ENCODE peak calls at places on chromosomes 3 and 15, in four cellular contexts. V is K562, A is H1, N is GM12878. Y is an unnamed sample. For H3K36me3, the result is how much of the 10 kb centered on the place peaks cover.

GRCh38 chr3:151437047-151437446 is 23.8 kb downstream of the IGSF10 start:
- DNase-seq in V (no peak), A (no peak), N (no peak), Y (no peak)

GRCh38 chr3:152419748-152420147 is 151.0 kb downstream of the MBNL1 start:
- DNase-seq in V (no peak), A (no peak), N (no peak), Y (no peak)

GRCh38 chr3:107208100-107208499 is 169.1 kb upstream of the CCDC54 start:
- DNase-seq in V (no peak), A (no peak), N (no peak), Y (no peak)

GRCh38 chr15:57527382-57528091 is 64.2 kb upstream of the MYZAP start:
- DNase-seq in V (peak), A (peak), N (peak), Y (peak)

GRCh38 chr3:114709102-114709501 is 415.3 kb downstream of the TIGIT start:
- DNase-seq in V (no peak), A (no peak), N (no peak), Y (no peak)

GRCh38 chr3:20305647-20306046 is 119.6 kb upstream of the SGO1 start:
- DNase-seq in V (no peak), A (no peak), N (no peak), Y (no peak)

GRCh38 chr3:23106641-23107040 is 96.5 kb upstream of the UBE2E2 start:
- DNase-seq in V (no peak), A (no peak), N (no peak), Y (no peak)

GRCh38 chr3:127899769-127900168 is 15.3 kb upstream of the KBTBD12 start:
- DNase-seq in V (no peak), A (no peak), N (no peak), Y (no peak)

GRCh38 chr3:4757949-4758855 is 221.0 kb upstream of the BHLHE40 start:
- DNase-seq in V (no peak), A (no peak), N (no peak), Y (no peak)

GRCh38 chr15:42085236-42085605 is 9.1 kb downstream of the PLA2G4D start:
- DNase-seq in V (no peak), A (no peak), N (no peak), Y (no peak)

GRCh38 chr15:31261266-31262142 is 65.1 kb upstream of the KLF13 start:
- DNase-seq in V (no peak), A (no peak), N (no peak), Y (no peak)

GRCh38 chr3:49644684-49645083 is 29.5 kb upstream of the APEH start:
- DNase-seq in V (no peak), A (no peak), N (no peak), Y (no peak)

GRCh38 chr15:63439536-63440264 is 58.1 kb upstream of the CA12 start:
- DNase-seq in V (no peak), A (no peak), N (no peak), Y (no peak)

GRCh38 chr3:127666684-127667083 is 6.1 kb upstream of the ABTB1 start:
- DNase-seq in V (no peak), A (no peak), N (no peak), Y (no peak)

GRCh38 chr3:164851905-164852304 is 226.4 kb downstream of the SI start:
- DNase-seq in V (no peak), A (no peak), N (no peak), Y (peak)

GRCh38 chr15:38721549-38721948 is 156.9 kb upstream of the RASGRP1 start:
- DNase-seq in V (no peak), A (no peak), N (no peak), Y (no peak)

GRCh38 chr3:16350041-16350952 is 85.3 kb downstream of the OXNAD1 start:
- DNase-seq in V (no peak), A (no peak), N (no peak), Y (peak)

GRCh38 chr3:194006102-194006501 is 129.8 kb upstream of the HES1 start:
- DNase-seq in V (no peak), A (no peak), N (no peak), Y (no peak)

GRCh38 chr3:196166741-196167140 is 44.5 kb downstream of the ZDHHC19 start:
- DNase-seq in V (no peak), A (no peak), N (no peak), Y (no peak)

GRCh38 chr3:49940667-49941249 is 808 bp downstream of the RBM6 start:
- DNase-seq in V (no peak), A (no peak), N (no peak), Y (no peak)

GRCh38 chr3:78645628-78646310 is 1122.0 kb downstream of the ROBO1 start:
- DNase-seq in V (peak), A (peak), N (peak), Y (peak)

GRCh38 chr15:74062671-74063070 is 19.7 kb downstream of the GOLGA6A start:
- DNase-seq in V (no peak), A (no peak), N (no peak), Y (no peak)

GRCh38 chr3:105162448-105162847 is 204.3 kb upstream of the ALCAM start:
- DNase-seq in V (no peak), A (no peak), N (no peak), Y (no peak)

GRCh38 chr15:80605591-80606150 is 89.4 kb upstream of the ABHD17C start:
- DNase-seq in V (no peak), A (no peak), N (no peak), Y (no peak)

GRCh38 chr3:178422406-178422805 is 113.8 kb upstream of the KCNMB2 start:
- DNase-seq in V (no peak), A (no peak), N (no peak), Y (no peak)

GRCh38 chr15:90757461-90757860 is 40.3 kb downstream of the BLM start:
- DNase-seq in V (no peak), A (no peak), N (no peak), Y (no peak)

GRCh38 chr3:185658504-185658912 is 72.4 kb downstream of the SENP2 start:
- DNase-seq in V (no peak), A (no peak), N (no peak), Y (no peak)

GRCh38 chr15:48693474-48693873 is 48.0 kb upstream of the FBN1 start:
- DNase-seq in V (no peak), A (no peak), N (no peak), Y (no peak)

GRCh38 chr3:190671658-190672057 is 157.8 kb downstream of the IL1RAP start:
- DNase-seq in V (no peak), A (no peak), N (no peak), Y (no peak)

GRCh38 chr15:66650433-66650832 is 51.6 kb upstream of the SMAD6 start:
- DNase-seq in V (peak), A (no peak), N (no peak), Y (no peak)

GRCh38 chr3:194382892-194383223 is 13.3 kb upstream of the LRRC15 start:
- DNase-seq in V (no peak), A (no peak), N (no peak), Y (no peak)

GRCh38 chr15:32993285-32993684 is 201.2 kb downstream of the FMN1 start:
- DNase-seq in V (no peak), A (no peak), N (no peak), Y (peak)

GRCh38 chr15:60544581-60545115 is 65.7 kb upstream of the ICE2 start:
- DNase-seq in V (no peak), A (no peak), N (no peak), Y (no peak)

GRCh38 chr3:119669906-119670570 is 7.2 kb downstream of the COX17 start:
- DNase-seq in V (no peak), A (no peak), N (no peak), Y (no peak)

GRCh38 chr3:191329654-191330308 is 545 bp downstream of the UTS2B start:
- DNase-seq in V (peak), A (no peak), N (no peak), Y (no peak)

DNA sequence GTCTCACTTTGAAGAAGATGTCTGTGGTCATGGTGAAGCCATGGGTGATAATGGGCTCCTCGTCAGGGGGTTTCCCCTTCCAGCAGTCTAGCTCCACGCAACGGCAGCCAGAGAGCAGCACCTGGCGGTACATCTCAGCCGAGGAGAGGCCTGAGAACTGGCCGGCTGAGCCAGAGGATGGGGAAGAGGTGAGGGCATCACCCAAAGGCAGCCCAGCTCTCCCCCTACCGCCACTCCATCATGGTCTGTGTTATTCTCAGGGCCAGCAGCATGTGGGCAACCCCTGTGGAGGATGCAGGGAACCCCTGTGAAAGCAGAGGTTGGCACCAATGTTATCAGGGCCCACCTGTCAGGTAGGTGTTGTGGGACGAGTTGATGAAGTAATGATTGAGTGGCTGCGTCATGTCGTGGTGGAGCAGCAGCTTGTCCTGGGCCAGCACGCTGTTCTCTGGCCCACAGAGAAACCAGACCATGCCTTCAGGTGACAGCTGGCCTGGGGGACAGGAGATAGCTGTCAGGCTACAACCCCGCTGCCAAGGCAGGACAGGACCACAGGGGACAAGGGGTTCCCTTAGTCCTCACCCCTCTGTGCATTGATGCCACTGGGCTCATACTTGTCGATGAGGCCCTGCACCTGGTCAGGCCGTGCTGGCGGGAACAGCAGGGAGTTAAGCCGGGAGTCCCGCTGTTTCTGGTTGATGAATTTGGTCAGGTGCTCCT is 9.4 kb downstream of the PLCB2 start:
- DNase-seq in V (no peak), A (no peak), N (no peak), Y (no peak)
- TF ChIP-seq NRF1 in V (no peak), A (no peak), N (no peak), Y (no peak)

GRCh38 chr3:123518892-123519485 is 65.9 kb downstream of the HACD2 start:
- DNase-seq in V (no peak), A (no peak), N (no peak), Y (no peak)

GRCh38 chr3:123520656-123521055 is 64.2 kb downstream of the HACD2 start:
- DNase-seq in V (no peak), A (no peak), N (no peak), Y (no peak)

GRCh38 chr3:123522666-123523412 is 62.0 kb downstream of the HACD2 start:
- DNase-seq in V (no peak), A (no peak), N (no peak), Y (no peak)

GRCh38 chr3:123524987-123525386 is 59.9 kb downstream of the HACD2 start:
- DNase-seq in V (no peak), A (no peak), N (no peak), Y (no peak)

DNA sequence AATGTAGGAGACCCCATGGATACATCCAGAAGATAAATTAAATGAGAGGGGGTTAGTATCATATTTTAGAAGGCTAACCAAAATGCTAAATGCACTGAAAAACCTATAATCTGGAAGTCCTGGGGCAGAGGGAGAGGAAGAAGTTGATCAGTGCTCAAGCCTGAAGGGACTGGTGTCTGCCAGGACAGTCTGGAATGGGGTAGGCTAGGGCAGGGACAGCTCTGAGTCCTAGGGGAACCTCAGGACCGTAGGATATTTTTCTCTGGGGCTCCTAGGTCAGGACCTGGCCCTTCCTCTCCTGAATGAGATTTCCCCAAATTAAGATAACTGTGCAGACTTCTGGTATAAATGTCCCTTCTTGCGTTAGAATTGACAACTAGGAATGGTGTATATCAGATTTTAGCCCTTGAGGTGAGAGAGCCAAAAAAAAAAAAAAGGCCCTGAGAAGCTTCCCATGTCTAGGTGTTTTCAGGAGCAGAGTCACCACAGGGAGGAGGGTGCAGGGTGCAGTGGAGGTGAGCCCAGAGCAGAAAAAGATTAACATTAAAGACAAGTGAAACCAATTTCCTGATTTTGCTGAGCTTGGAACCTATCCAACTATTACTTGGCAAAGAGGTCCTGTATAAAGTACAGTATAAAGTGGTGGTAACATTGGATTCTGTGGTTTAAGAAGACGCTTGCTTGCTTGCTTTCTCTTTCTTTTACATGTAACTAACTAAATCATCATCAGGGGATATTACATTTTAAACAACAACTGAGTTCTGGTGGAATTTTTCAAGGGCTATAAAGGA is 63.5 kb downstream of the HACD2 start:
- DNase-seq in V (no peak), A (no peak), N (no peak), Y (no peak)
- TF ChIP-seq TAF1 in V (no peak), A (no peak), N (no peak), Y (no peak)

GRCh38 chr15:75367406-75367912 is 948 bp downstream of the MAN2C1 start:
- DNase-seq in V (no peak), A (no peak), N (no peak), Y (no peak)
- H3K36me3 ChIP-seq in V (half or more), A (under half), N (under half), Y (half or more)

DNA sequence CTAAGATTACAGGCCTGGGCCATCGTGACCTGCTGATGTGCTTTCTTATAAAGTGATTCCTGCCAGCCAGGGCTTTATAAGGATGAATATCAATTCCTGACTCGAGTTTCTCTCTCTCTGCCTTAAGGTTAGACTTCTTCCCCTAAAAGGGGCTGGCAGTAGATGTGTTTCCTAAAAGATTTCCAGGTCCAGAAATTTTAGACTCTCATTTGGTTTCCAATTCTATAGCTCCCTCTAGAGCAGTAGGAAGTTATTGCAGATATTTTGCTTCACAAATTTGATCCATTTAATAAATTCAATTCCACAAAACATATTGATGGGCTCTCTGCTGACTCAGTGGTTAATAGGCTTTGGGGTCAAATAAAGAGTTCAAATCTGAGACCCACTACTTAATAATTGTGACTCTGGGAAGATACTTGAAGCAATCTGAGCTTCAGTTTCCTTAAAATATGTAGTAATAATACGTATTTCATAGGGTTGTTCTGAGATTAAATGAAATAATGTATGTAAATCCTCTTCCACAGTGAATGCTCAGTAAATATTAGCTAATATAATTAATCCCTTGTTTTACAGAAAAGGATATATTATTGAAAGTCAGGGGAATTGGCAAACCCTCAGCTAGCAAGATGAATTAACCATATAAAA is 2.1 kb downstream of the TRIM69 start:
- DNase-seq in V (peak), A (no peak), N (no peak), Y (peak)
- TF ChIP-seq NRF1 in V (no peak), A (no peak), N (no peak), Y (no peak)

Y was measured in SK-N-SH.